ENCODE peak calls at places on chromosomes 7 and 10, in four cellular contexts. T is IMR-90, M is K562, I is endothelial cell of umbilical vein. X is an unnamed sample.

GRCh38 chr7:55250313-55250712 is 114.8 kb upstream of the LANCL2 start:
- DNase-seq in T (no peak), M (peak; percentile 53), I (peak; percentile 27), X (no peak)

GRCh38 chr10:93570383-93570782 is 3.9 kb downstream of the FFAR4 start:
- DNase-seq in T (no peak), M (no peak), I (no peak), X (no peak)

GRCh38 chr10:182441-183201 is 47.4 kb downstream of the ZMYND11 start:
- DNase-seq in T (peak; percentile 74), M (no peak), I (peak; percentile 90), X (no peak)

GRCh38 chr10:92640110-92640509 is 47.2 kb downstream of the KIF11 start:
- DNase-seq in T (peak; percentile 50), M (no peak), I (peak; percentile 92), X (no peak)

GRCh38 chr7:96739609-96740008 is 30.0 kb upstream of the SEM1 start:
- DNase-seq in T (no peak), M (no peak), I (no peak), X (no peak)

GRCh38 chr7:3272691-3273141 is 28.3 kb upstream of the SDK1 start:
- DNase-seq in T (peak; percentile 96), M (no peak), I (peak; percentile 10), X (no peak)

GRCh38 chr7:85508642-85509429 is 322.0 kb upstream of the SEMA3D start:
- DNase-seq in T (peak; percentile 95), M (no peak), I (no peak), X (no peak)

GRCh38 chr10:95793401-95794045 is 37.6 kb downstream of the ENTPD1 start:
- DNase-seq in T (no peak), M (no peak), I (no peak), X (no peak)

GRCh38 chr7:51139796-51140195 is 176.8 kb downstream of the COBL start:
- DNase-seq in T (no peak), M (no peak), I (peak; percentile 98), X (peak; percentile 76)

GRCh38 chr7:133275441-133276105 is 22.7 kb downstream of the EXOC4 start:
- DNase-seq in T (no peak), M (no peak), I (no peak), X (no peak)

GRCh38 chr10:28533315-28533564 is 322 bp downstream of the WAC start:
- DNase-seq in T (no peak), M (no peak), I (no peak), X (no peak)

GRCh38 chr7:114865564-114865963 is 56.3 kb upstream of the MDFIC start:
- DNase-seq in T (peak; percentile 64), M (no peak), I (peak; percentile 64), X (no peak)

GRCh38 chr10:49415846-49416245 is 20.0 kb upstream of the DRGX start:
- DNase-seq in T (no peak), M (no peak), I (no peak), X (no peak)

GRCh38 chr7:66741-67140 is 125.6 kb upstream of the FAM20C start:
- DNase-seq in T (no peak), M (no peak), I (no peak), X (no peak)

GRCh38 chr10:99906470-99906869 is 103.3 kb downstream of the DNMBP start:
- DNase-seq in T (peak; percentile 96), M (peak; percentile 12), I (peak; percentile 67), X (peak; percentile 90)

GRCh38 chr7:42235734-42236133 is 1.3 kb downstream of the GLI3 start:
- DNase-seq in T (no peak), M (no peak), I (no peak), X (no peak)

GRCh38 chr10:125377368-125377767 is 217.0 kb upstream of the CTBP2 start:
- DNase-seq in T (no peak), M (no peak), I (no peak), X (no peak)

GRCh38 chr10:6347391-6347951 is 144.7 kb downstream of the PFKFB3 start:
- DNase-seq in T (peak; percentile 7), M (no peak), I (no peak), X (no peak)

GRCh38 chr10:130787252-130787651 is 524.3 kb downstream of the TCERG1L start:
- DNase-seq in T (no peak), M (no peak), I (no peak), X (no peak)

GRCh38 chr10:130782467-130782866 is 529.1 kb downstream of the TCERG1L start:
- DNase-seq in T (no peak), M (no peak), I (no peak), X (no peak)

GRCh38 chr10:130786365-130786966 is 525.1 kb downstream of the TCERG1L start:
- DNase-seq in T (no peak), M (no peak), I (no peak), X (no peak)

GRCh38 chr10:130787821-130788220 is 523.7 kb downstream of the TCERG1L start:
- DNase-seq in T (no peak), M (no peak), I (no peak), X (no peak)

DNA sequence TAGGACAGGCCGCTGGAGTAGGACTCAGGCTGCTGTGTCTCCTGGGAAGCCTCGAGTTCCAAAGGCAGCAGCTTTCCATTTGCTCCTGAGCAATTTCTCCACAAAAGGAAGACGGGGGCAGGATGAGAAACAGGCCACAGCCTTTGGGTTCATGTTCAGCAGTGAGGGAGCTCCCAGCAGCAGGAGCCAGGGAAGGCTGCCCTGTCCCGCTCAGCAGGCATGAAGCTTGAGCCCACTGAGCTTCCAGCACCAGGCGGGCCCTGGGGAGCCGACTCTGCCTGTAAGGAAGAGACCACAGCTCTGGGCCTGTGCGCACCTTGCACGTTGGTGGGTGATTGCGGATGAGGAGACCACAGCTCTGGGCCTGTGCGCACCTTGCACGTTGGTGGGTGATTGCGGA is 527.2 kb downstream of the TCERG1L start:
- DNase-seq in T (no peak), M (no peak), I (no peak), X (no peak)
- H3K9ac ChIP-seq in T (no peak overlapping the region), M (no peak overlapping the region), I (no peak overlapping the region), X (no peak overlapping the region)

GRCh38 chr7:113109718-113110117 is 8.6 kb downstream of the SMIM30 start:
- DNase-seq in T (no peak), M (no peak), I (no peak), X (no peak)

GRCh38 chr7:113118074-113118959 is at the start of gene SMIM30:
- DNase-seq in T (peak; percentile 84), M (peak; percentile 89), I (peak; percentile 93), X (no peak)

GRCh38 chr7:113119429-113119828 is 1.1 kb upstream of the SMIM30 start:
- DNase-seq in T (no peak), M (no peak), I (no peak), X (no peak)

DNA sequence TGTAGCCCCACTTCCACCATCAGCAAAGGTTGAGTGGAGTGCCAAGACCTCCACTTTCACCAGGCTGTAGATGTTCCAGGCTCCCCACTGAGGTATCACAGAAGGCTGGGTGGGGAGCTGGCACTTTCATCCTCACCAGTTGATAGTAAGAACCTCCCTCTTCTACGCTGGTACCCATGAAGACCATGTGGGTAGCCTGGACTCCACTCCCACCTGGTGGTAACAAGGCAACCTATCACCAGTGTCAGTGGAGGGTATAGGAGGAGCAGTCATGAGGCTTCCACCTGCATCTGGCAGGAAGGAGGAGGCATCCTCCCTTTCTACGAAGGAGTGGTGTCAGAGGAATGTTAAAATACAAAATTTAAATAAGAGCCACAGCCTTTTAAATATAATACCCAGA is 4.4 kb downstream of the SMIM30 start:
- DNase-seq in T (no peak), M (peak; percentile 19), I (no peak), X (no peak)
- H3K9me1 ChIP-seq in T (peaks cover 3% of the 10 kb centered on the region), M (no peaks in the 10 kb centered on the region), I (no peaks in the 10 kb centered on the region), X (no peaks in the 10 kb centered on the region)

GRCh38 chr7:45885264-45885882 is 2.9 kb upstream of the IGFBP1 start:
- DNase-seq in T (no peak), M (no peak), I (no peak), X (no peak)
- H3K9ac ChIP-seq in T (no peak overlapping the region), M (no peak overlapping the region), I (no peak overlapping the region), X (no peak overlapping the region)

GRCh38 chr7:23230586-23231195 is 15.9 kb upstream of the GPNMB start:
- DNase-seq in T (no peak), M (no peak), I (no peak), X (no peak)

GRCh38 chr7:23234569-23235296 is 11.8 kb upstream of the GPNMB start:
- DNase-seq in T (no peak), M (no peak), I (no peak), X (no peak)

GRCh38 chr7:23237000-23237399 is 9.6 kb upstream of the GPNMB start:
- DNase-seq in T (no peak), M (no peak), I (no peak), X (no peak)

GRCh38 chr7:23235688-23236280 is 10.8 kb upstream of the GPNMB start:
- DNase-seq in T (peak; percentile 35), M (no peak), I (no peak), X (peak; percentile 50)

GRCh38 chr7:23232966-23233365 is 13.6 kb upstream of the GPNMB start:
- DNase-seq in T (no peak), M (no peak), I (no peak), X (peak; percentile 21)
- H3K9me1 ChIP-seq in T (no peaks in the 10 kb centered on the region), M (no peaks in the 10 kb centered on the region), I (no peaks in the 10 kb centered on the region), X (peaks cover 4% of the 10 kb centered on the region)